ENCODE peak calls at places on chromosomes 13 and 19, in five cellular contexts. Z is breast epithelium, D is AG10803, K is heart left ventricle, W is colonic mucosa. U is an unnamed sample.
A peak's percentile ranks its signal among the peaks of the same experiment; 100 is the strongest.

GRCh38 chr19:16066611-16067104 is 9.6 kb upstream of the TPM4 start:
- DNase-seq in W (peak; percentile 81), K (peak; percentile 43), D (peak; percentile 53), Z (no peak), U (no peak)

GRCh38 chr13:41019578-41020347 is 647 bp upstream of the ELF1 start:
- DNase-seq in Z (no peak), K (no peak), W (no peak), D (no peak), U (no peak)

GRCh38 chr13:113978741-113979481 is 5.0 kb upstream of the C13orf46 start:
- DNase-seq in Z (no peak), K (no peak), W (no peak), D (no peak), U (no peak)

GRCh38 chr19:12156254-12157058 is at the start of gene ZNF625:
- DNase-seq in Z (peak; percentile 82), K (peak; percentile 90), D (peak; percentile 82), W (peak; percentile 92), U (peak; percentile 79)

GRCh38 chr19:1844536-1845515 is 3.5 kb downstream of the REXO1 start:
- DNase-seq in D (no peak), Z (no peak), W (no peak), K (no peak), U (no peak)

GRCh38 chr13:20340759-20341161 is 108.6 kb upstream of the GJB6 start:
- DNase-seq in K (no peak), Z (no peak), D (peak; percentile 52), W (no peak), U (peak; percentile 20)

GRCh38 chr13:80235559-80236296 is 105.2 kb downstream of the SPRY2 start:
- DNase-seq in W (peak; percentile 58), Z (no peak), D (peak; percentile 9), K (no peak), U (peak; percentile 63)

GRCh38 chr13:98509271-98510155 is 67.4 kb downstream of the STK24 start:
- DNase-seq in K (no peak), Z (no peak), W (peak; percentile 78), D (peak; percentile 94), U (peak; percentile 88)

GRCh38 chr19:30085394-30085793 is 143.4 kb downstream of the URI1 start:
- DNase-seq in W (no peak), Z (no peak), K (no peak), D (no peak), U (no peak)
- TF ChIP-seq CTCF in W (no peak), Z (no peak), K (no peak), D (no peak), U (no peak)

DNA sequence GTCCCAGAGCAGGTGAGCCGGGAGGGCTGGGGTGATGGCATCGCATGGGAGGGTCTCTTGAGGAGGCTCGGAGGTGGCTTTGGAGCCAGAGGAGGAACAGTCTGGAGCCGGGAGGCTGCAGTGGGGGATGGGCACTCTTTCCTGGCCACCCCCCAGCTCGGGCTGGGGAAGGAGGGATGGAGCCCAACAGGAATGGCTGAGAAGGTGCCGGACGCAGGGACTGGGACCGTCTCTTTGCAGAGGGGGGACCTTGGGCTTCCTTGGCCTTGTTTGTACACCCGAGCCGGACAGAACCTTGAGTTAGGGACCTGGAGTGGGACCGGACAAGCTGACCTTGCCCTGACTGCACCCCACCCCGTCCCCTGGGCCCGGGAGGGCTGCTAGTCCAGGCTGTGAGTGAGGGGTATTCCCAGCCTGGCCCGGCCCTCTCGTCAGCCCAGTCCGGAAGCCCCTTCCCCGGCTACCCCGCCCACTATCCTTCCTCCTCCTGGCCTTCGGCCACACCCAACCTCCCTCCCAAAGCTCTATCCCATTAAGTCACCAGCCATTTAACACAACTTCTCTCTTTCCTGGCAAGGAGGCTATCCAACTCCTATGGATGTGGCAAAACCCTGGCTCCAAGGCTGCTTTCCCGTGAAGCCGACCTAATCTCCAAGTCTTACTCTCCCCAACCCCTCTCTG is 863 bp upstream of the TBXA2R start:
- DNase-seq in W (peak; percentile 36), D (peak; percentile 25), K (peak; percentile 83), Z (no peak), U (no peak)
- H3K4me3 ChIP-seq in W (peak overlapping the region; percentile 29), D (peak overlapping the region; percentile 66), K (peak overlapping the region; percentile 84), Z (peak overlapping the region; percentile 58), U (peak overlapping the region; percentile 68)

GRCh38 chr13:110363009-110363408 is 55.9 kb downstream of the COL4A2 start:
- DNase-seq in W (no peak), K (no peak), D (no peak), Z (no peak), U (peak; percentile 31)
- TF ChIP-seq CTCF in W (no peak), K (peak; percentile 23), D (no peak), Z (no peak), U (peak; percentile 44)

DNA sequence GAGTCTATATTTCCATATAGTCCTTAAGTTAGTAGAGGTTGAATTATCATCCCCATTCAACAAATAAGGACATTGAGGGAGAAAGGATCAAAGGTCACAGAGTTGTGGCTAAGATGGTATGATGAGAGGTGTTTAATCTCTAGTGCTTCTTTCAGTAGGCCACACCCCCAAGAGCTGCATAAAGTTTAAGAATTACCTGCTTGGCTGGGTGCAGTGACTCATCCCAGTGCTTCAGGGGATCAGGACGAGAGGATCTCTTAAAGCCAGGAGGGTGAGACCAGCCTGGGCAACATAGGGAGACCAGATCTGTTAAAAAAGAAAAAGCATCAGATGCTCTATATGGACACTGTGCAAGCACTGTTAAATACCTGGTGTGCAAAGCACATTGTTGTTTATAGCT is 560.0 kb upstream of the KLHL1 start:
- DNase-seq in D (no peak), W (no peak), Z (no peak), K (no peak), U (peak; percentile 1)
- H3K4me3 ChIP-seq in D (no peak overlapping the region), W (no peak overlapping the region), Z (no peak overlapping the region), K (no peak overlapping the region), U (no peak overlapping the region)

DNA sequence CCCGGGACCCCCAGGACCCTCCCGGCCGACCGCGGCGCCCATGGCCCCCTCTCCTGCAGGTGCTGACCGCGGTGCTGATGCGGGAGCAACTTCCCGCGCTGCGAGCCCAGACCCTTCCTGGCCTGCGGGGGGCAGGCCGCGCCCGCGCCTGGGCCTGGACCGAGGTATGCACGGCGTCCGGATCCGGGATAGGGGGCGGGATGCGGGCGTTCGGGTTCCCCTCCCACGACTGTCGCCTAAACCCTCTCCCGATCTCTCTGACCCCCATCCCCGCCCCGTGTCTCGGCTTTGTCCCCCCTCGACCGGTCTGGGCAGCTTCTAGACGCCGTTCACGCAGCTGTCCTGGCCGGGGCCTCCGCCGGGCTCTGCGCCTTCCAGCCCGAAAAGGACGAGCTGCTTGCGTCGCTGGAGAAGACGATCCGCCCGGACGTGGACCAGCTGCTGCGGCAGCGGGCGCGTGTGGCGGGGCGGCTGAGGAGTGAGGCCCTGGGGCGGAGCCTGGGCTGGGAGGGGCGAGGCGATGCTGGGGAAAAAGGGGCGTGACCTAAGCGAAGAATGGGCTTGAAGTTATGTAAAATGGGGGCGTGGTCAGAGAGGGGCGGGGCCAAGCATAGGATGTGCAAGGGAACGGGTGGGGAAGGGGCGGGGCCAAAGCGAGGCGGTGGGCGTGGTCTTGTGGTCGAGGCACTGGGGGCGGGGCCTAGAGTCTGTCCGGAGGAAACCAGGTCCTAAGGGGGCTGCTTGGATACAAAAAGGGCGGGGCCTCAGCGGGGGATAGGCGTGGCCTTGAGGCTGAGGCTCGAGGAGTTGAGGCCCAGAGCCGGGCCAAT is 15.9 kb upstream of the COLGALT1 start:
- DNase-seq in D (peak; percentile 92), Z (peak; percentile 84), K (peak; percentile 92), W (peak; percentile 94), U (peak; percentile 97)
- TF ChIP-seq CTCF in D (peak; percentile 24), Z (no peak), K (peak; percentile 56), W (no peak), U (peak; percentile 47)

DNA sequence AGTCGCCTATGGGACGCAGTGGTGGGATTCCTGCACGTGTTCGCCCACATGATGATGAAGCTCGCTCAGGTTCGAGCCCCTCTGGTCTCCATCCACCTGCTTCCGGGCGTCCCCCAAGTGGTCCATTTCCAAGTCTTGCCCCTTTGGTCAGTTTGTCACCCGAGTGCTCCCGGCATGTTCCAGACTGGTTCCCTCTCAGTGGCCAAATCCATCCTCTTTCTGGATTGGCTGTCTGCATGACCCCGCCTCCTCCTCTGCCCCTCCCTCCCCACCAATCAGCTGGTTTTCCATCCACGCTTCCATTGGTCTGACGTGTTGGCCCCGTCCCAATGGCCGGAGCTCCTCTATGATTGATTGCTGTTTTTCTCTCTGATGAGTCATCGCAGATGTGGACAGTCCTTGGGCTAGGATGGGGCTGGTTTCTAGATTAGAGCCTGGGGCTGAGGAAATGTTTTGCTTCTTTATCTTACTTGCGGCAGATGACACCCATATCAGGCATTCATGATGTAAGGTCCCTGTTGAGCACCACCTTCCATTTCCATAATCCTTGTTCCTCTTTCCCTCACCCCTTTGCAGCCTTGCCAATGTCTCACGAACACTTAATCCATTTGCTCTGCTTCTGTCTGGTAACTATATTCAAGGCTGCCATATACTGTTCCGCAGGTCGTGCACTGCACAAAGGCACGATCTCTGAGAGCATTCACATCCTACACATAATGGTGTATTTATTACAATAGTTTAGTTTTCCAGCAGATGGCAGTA is 73.8 kb downstream of the MAP4K1 start:
- DNase-seq in D (peak; percentile 76), Z (peak; percentile 66), W (peak; percentile 40), K (peak; percentile 44), U (peak; percentile 89)
- H3K4me3 ChIP-seq in D (peak overlapping the region; percentile 37), Z (peak overlapping the region; percentile 26), W (no peak overlapping the region), K (peak overlapping the region; percentile 23), U (peak overlapping the region; percentile 42)

GRCh38 chr19:48121066-48121465 is 10.4 kb upstream of the PLA2G4C start:
- DNase-seq in K (no peak), W (no peak), Z (no peak), D (no peak), U (no peak)

GRCh38 chr19:48127561-48127960 is 16.9 kb upstream of the PLA2G4C start:
- DNase-seq in W (no peak), D (no peak), K (no peak), Z (no peak), U (no peak)

GRCh38 chr19:48121909-48122371 is 11.3 kb upstream of the PLA2G4C start:
- DNase-seq in K (no peak), D (no peak), Z (peak; percentile 64), W (no peak), U (peak; percentile 30)

GRCh38 chr19:48122421-48122820 is 11.8 kb upstream of the PLA2G4C start:
- DNase-seq in W (no peak), Z (no peak), D (no peak), K (no peak), U (no peak)

DNA sequence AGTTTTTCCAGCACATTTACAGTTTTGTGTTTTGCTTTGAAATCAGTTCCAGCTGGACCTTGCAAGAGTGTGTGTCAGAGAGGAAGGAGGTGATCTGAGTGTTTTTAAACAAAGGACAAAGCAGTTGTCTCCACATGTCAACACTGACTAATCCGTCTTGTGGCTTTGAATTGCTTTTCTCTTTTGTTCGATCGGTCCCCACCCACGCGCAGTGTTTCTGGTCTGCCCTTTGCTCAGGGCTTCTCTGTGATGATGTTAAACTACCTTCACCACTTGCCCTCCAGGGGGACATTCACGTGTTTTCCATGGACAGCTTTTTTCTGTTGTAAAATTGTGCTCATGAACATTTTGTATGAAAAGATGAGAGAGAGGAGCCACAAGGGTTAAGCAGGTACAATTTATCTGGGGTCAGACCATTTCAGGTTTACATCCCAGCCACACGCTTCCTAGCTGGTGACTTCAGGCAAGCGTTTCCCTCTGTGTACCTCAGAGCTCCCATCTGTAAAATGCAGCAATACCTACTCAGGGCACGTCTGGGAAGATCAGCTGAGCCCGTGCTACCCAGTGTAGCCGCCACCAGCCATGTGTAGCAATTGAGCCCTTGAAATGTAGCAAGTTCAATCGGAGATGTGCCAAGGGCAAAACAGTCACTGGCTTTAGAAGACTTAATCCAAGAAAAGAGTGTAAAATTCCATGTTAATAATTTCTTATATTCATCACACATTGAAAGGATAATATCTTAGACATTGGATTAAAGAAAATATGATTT is 13.5 kb upstream of the PLA2G4C start:
- DNase-seq in D (peak; percentile 44), K (no peak), W (no peak), Z (peak; percentile 40), U (peak; percentile 31)
- TF ChIP-seq CTCF in D (no peak), K (peak; percentile 12), W (no peak), Z (peak; percentile 32), U (peak; percentile 35)